ENCODE peak calls at places on chromosomes 1 and 21, in nine cellular contexts. Z, H, T, R, J, D, C, M and N are unnamed samples.

GRCh38 chr1:8554956-8555534 is 237.1 kb downstream of the SLC45A1 start:
- DNase-seq in R (peak; percentile 53), T (no peak), D (no peak), J (peak; percentile 69), Z (no peak), C (peak; percentile 42), M (no peak), H (peak; percentile 47), N (no peak)

GRCh38 chr1:230070321-230071208 is 3.5 kb downstream of the GALNT2 start:
- DNase-seq in M (no peak), D (no peak), R (no peak), J (no peak), C (no peak), H (no peak), Z (no peak), T (no peak), N (no peak)

GRCh38 chr1:238582816-238583215 is 692.1 kb upstream of the ZP4 start:
- DNase-seq in H (no peak), C (no peak), T (no peak), Z (no peak), R (no peak), M (no peak), D (no peak), J (peak; percentile 34), N (no peak)

GRCh38 chr1:208108646-208109330 is 135.4 kb downstream of the PLXNA2 start:
- DNase-seq in M (no peak), Z (no peak), R (no peak), J (no peak), C (no peak), D (no peak), T (no peak), H (no peak), N (no peak)

GRCh38 chr1:71634159-71634558 is 553.3 kb upstream of the ZRANB2 start:
- DNase-seq in D (no peak), R (no peak), J (no peak), T (no peak), H (no peak), C (no peak), Z (no peak), M (no peak), N (no peak)

GRCh38 chr1:151318975-151319374 is 8.2 kb downstream of the PI4KB start:
- DNase-seq in J (no peak), M (no peak), C (no peak), Z (no peak), T (no peak), D (no peak), R (no peak), H (no peak), N (no peak)

GRCh38 chr1:196535727-196536126 is 72.5 kb downstream of the KCNT2 start:
- DNase-seq in H (no peak), R (no peak), T (peak; percentile 77), J (peak; percentile 48), M (no peak), Z (peak; percentile 1), D (no peak), C (no peak), N (no peak)

GRCh38 chr1:11568687-11569086 is 85.5 kb downstream of the FBXO2 start:
- DNase-seq in R (no peak), T (no peak), C (no peak), D (no peak), J (peak; percentile 71), H (no peak), Z (no peak), M (no peak), N (no peak)

GRCh38 chr21:44773291-44773932 is 28.2 kb downstream of the UBE2G2 start:
- DNase-seq in H (no peak), C (no peak), D (no peak), Z (no peak), T (no peak), M (no peak), J (no peak), R (no peak), N (no peak)

GRCh38 chr1:17564458-17565393 is 25.2 kb downstream of the ARHGEF10L start:
- DNase-seq in Z (no peak), D (no peak), H (no peak), J (no peak), R (no peak), C (no peak), M (no peak), T (no peak), N (no peak)

GRCh38 chr1:244080343-244080929 is 29.4 kb downstream of the ZBTB18 start:
- DNase-seq in Z (no peak), R (no peak), J (no peak), M (peak; percentile 78), C (no peak), H (no peak), D (no peak), T (no peak), N (no peak)

GRCh38 chr1:2876846-2877245 is 75.4 kb upstream of the TTC34 start:
- DNase-seq in C (no peak), R (no peak), Z (no peak), H (no peak), T (no peak), J (no peak), M (no peak), D (no peak), N (no peak)

GRCh38 chr1:2877391-2877790 is 75.9 kb upstream of the TTC34 start:
- DNase-seq in T (no peak), C (no peak), M (no peak), R (no peak), Z (no peak), J (no peak), H (no peak), D (no peak), N (no peak)

GRCh38 chr1:2875677-2876531 is 74.4 kb upstream of the TTC34 start:
- DNase-seq in J (no peak), C (no peak), Z (no peak), D (no peak), R (no peak), H (peak; percentile 15), M (no peak), T (no peak), N (no peak)

GRCh38 chr1:2871246-2871815 is 69.8 kb upstream of the TTC34 start:
- DNase-seq in T (no peak), C (no peak), R (no peak), D (no peak), Z (no peak), J (no peak), M (no peak), H (no peak), N (no peak)

GRCh38 chr1:2874207-2875165 is 73.0 kb upstream of the TTC34 start:
- DNase-seq in T (no peak), C (no peak), Z (no peak), H (no peak), J (no peak), M (no peak), R (no peak), D (no peak), N (no peak)
- H3K9me3 ChIP-seq in T (no peaks in the 10 kb centered on the region), C (peaks cover 16% of the 10 kb centered on the region), Z (no peaks in the 10 kb centered on the region), H (peaks cover 4% of the 10 kb centered on the region), J (peaks cover 74% of the 10 kb centered on the region), M (no peaks in the 10 kb centered on the region), R (peaks cover 8% of the 10 kb centered on the region), D (peaks cover 5% of the 10 kb centered on the region), N (peaks cover 2% of the 10 kb centered on the region)

DNA sequence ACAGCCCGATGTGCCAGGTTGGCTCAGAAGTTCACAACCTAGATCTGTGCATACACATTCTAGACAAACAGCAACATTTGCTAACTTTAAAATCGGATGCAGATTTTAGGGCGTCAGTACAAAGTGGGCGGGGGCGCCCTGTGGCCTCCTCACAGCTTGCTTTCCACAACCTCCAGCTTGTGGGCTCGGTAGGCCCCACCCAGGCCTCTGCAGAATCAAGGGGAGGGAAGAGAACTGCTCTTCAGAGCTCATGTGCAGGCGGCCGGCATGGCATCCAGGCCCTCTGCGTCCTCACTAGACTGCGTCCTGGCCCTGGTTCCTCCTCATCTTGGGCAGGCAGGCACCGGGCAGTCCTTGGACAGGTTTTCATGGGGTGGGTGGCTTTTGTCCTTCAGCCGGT is 59.3 kb downstream of the AJAP1 start:
- DNase-seq in C (no peak), R (no peak), Z (no peak), J (no peak), M (no peak), D (no peak), T (no peak), H (no peak), N (no peak)
- H3K9me3 ChIP-seq in C (no peaks in the 10 kb centered on the region), R (peaks cover 11% of the 10 kb centered on the region), Z (no peaks in the 10 kb centered on the region), J (no peaks in the 10 kb centered on the region), M (no peaks in the 10 kb centered on the region), D (no peaks in the 10 kb centered on the region), T (no peaks in the 10 kb centered on the region), H (no peaks in the 10 kb centered on the region), N (no peaks in the 10 kb centered on the region)

GRCh38 chr1:3975903-3976630 is 76.0 kb upstream of the C1orf174 start:
- DNase-seq in D (no peak), J (no peak), Z (no peak), M (no peak), T (no peak), C (no peak), R (no peak), H (no peak), N (no peak)
- H3K9me3 ChIP-seq in D (no peaks in the 10 kb centered on the region), J (peaks cover 11% of the 10 kb centered on the region), Z (no peaks in the 10 kb centered on the region), M (no peaks in the 10 kb centered on the region), T (no peaks in the 10 kb centered on the region), C (no peaks in the 10 kb centered on the region), R (peaks cover 4% of the 10 kb centered on the region), H (no peaks in the 10 kb centered on the region), N (no peaks in the 10 kb centered on the region)

GRCh38 chr1:90715334-90715733 is 1.8 kb downstream of the BARHL2 start:
- DNase-seq in R (no peak), D (no peak), J (no peak), Z (no peak), H (no peak), C (no peak), T (no peak), M (no peak), N (no peak)

GRCh38 chr1:90717356-90717664 is 208 bp upstream of the BARHL2 start:
- DNase-seq in D (no peak), H (no peak), T (no peak), C (no peak), M (no peak), R (no peak), Z (no peak), J (no peak), N (no peak)

GRCh38 chr1:90717665-90718410 is 736 bp upstream of the BARHL2 start:
- DNase-seq in J (no peak), H (no peak), T (no peak), C (no peak), M (no peak), R (peak; percentile 37), D (no peak), Z (no peak), N (no peak)

GRCh38 chr1:90716243-90716551 is 905 bp downstream of the BARHL2 start:
- DNase-seq in M (no peak), D (no peak), T (no peak), H (no peak), J (no peak), C (no peak), R (no peak), Z (no peak), N (no peak)

DNA sequence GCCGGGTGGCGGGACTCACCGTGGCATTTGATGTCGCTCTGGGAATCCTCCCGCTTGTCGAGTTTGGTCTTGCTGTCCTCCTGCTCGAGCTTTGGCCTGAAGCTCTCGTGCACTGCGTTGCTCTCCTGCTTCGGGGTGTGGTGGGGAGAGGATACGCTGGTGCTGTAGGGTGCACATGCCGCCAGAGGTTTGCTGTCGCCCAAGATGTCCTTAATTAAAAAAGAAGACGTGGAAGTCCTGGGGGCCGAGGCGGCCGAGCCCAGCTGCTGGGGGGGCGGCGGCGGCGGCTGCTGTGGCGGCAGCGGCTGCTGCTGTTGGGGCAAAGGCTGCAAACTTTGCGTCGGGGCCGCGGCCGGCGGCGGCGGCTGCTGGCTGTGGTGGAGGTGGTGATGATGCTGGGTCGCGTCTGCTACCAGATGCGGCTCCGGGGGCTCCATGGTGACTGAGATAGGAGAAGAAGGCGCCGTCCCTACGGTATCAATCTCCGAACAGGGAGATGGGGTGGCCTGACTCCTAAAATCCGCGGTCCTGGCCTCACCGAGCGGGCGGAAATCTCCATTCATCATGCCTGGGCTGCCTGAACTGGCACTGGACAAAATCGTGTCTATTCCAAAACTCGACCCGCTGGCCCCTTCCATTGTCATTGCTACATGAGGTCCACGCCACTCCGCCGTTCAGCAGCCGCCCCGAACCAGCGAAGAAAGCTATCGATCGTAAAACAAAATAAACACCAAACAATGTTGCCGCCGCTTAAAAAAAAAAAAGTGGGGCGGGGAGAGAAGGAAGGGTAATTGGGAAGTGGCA is at the start of gene BARHL2:
- DNase-seq in C (no peak), H (no peak), Z (no peak), D (no peak), M (no peak), R (no peak), J (no peak), T (no peak), N (no peak)
- H3K9me3 ChIP-seq in C (no peaks in the 10 kb centered on the region), H (no peaks in the 10 kb centered on the region), Z (no peaks in the 10 kb centered on the region), D (no peaks in the 10 kb centered on the region), M (no peaks in the 10 kb centered on the region), R (no peaks in the 10 kb centered on the region), J (peaks cover 3% of the 10 kb centered on the region), T (no peaks in the 10 kb centered on the region), N (peaks cover 4% of the 10 kb centered on the region)